ENCODE peak calls at places on chromosomes 16 and 17, in seven cellular contexts. S is cardiac muscle cell; U is CD4-positive, alpha-beta T cell; V is H9; G is AG09319; E is mesothelial cell of epicardium; W is nephron progenitor cell. Q is an unnamed sample.
A peak's percentile ranks its signal among the peaks of the same experiment; 100 is the strongest.

GRCh38 chr17:78924481-78925151 is 571 bp downstream of the TIMP2 start:
- DNase-seq in S (peak; percentile 54), U (no peak), V (peak; percentile 73), G (no peak), E (no peak), W (peak; percentile 56), Q (peak; percentile 81)

GRCh38 chr17:12024332-12024731 is 3.7 kb downstream of the MAP2K4 start:
- DNase-seq in S (peak; percentile 43), U (no peak), V (no peak), G (no peak), E (no peak), W (no peak), Q (no peak)

GRCh38 chr17:69512946-69513345 is 98.4 kb downstream of the MAP2K6 start:
- DNase-seq in S (no peak), U (no peak), V (no peak), G (no peak), E (no peak), W (no peak), Q (no peak)

GRCh38 chr17:33109331-33110072 is 117.9 kb downstream of the SPACA3 start:
- DNase-seq in S (no peak), U (no peak), V (no peak), G (no peak), E (no peak), W (no peak), Q (no peak)

GRCh38 chr16:50146479-50147435 is 6.3 kb upstream of the TENT4B start:
- DNase-seq in S (peak; percentile 23), U (no peak), V (no peak), G (peak; percentile 57), E (no peak), W (no peak), Q (no peak)

GRCh38 chr16:84144301-84144858 is 597 bp downstream of the HSDL1 start:
- DNase-seq in S (peak; percentile 13), U (peak; percentile 30), V (no peak), G (no peak), E (peak; percentile 32), W (peak; percentile 55), Q (peak; percentile 50)

GRCh38 chr16:85077576-85078125 is 34.6 kb downstream of the CIBAR2 start:
- DNase-seq in S (no peak), U (no peak), V (no peak), G (no peak), E (no peak), W (no peak), Q (no peak)

GRCh38 chr17:56596741-56597494 is 3.4 kb downstream of the NOG start:
- DNase-seq in S (no peak), U (no peak), V (peak; percentile 78), G (no peak), E (peak; percentile 31), W (peak; percentile 60), Q (peak; percentile 67)

GRCh38 chr16:56635441-56635967 is 3.0 kb upstream of the MT1A start:
- DNase-seq in S (no peak), U (no peak), V (peak; percentile 38), G (no peak), E (no peak), W (no peak), Q (peak; percentile 55)

GRCh38 chr17:64084086-64084939 is 45.6 kb downstream of the ERN1 start:
- DNase-seq in S (peak; percentile 69), U (no peak), V (peak; percentile 64), G (no peak), E (no peak), W (no peak), Q (peak; percentile 49)

GRCh38 chr16:58507963-58508670 is 7.2 kb upstream of the SETD6 start:
- DNase-seq in S (no peak), U (no peak), V (no peak), G (no peak), E (no peak), W (no peak), Q (no peak)

GRCh38 chr16:77599793-77600415 is 122.4 kb upstream of the NUDT7 start:
- DNase-seq in S (peak; percentile 58), U (no peak), V (no peak), G (no peak), E (no peak), W (peak; percentile 16), Q (peak; percentile 57)

GRCh38 chr16:3570420-3571062 is 6.7 kb downstream of the NLRC3 start:
- DNase-seq in S (no peak), U (no peak), V (no peak), G (no peak), E (no peak), W (no peak), Q (no peak)

GRCh38 chr16:67542464-67542863 is 13.8 kb downstream of the RIPOR1 start:
- DNase-seq in S (peak; percentile 68), U (peak; percentile 52), V (peak; percentile 61), G (no peak), E (no peak), W (no peak), Q (peak; percentile 32)

GRCh38 chr17:78890111-78890897 is 12.7 kb downstream of the CEP295NL start:
- DNase-seq in S (no peak), U (peak; percentile 47), V (no peak), G (no peak), E (no peak), W (no peak), Q (no peak)

GRCh38 chr17:27384261-27384701 is 72.0 kb upstream of the KSR1 start:
- DNase-seq in S (peak; percentile 88), U (no peak), V (no peak), G (peak; percentile 70), E (no peak), W (no peak), Q (no peak)

GRCh38 chr17:37300683-37301082 is 75.1 kb upstream of the C17orf78 start:
- DNase-seq in S (no peak), U (no peak), V (no peak), G (no peak), E (no peak), W (no peak), Q (no peak)

GRCh38 chr17:10875411-10875810 is 37.5 kb upstream of the PIRT start:
- DNase-seq in S (peak; percentile 18), U (no peak), V (peak; percentile 71), G (no peak), E (peak; percentile 32), W (peak; percentile 79), Q (peak; percentile 60)

GRCh38 chr16:1977875-1978268 is 3.4 kb downstream of the NOXO1 start:
- DNase-seq in S (no peak), U (no peak), V (no peak), G (no peak), E (no peak), W (no peak), Q (no peak)
- TF ChIP-seq CTCF in S (no peak), U (no peak), V (no peak), G (no peak), E (no peak), W (no peak), Q (no peak)

GRCh38 chr16:17306745-17307144 is 164.0 kb downstream of the XYLT1 start:
- DNase-seq in S (no peak), U (no peak), V (no peak), G (no peak), E (no peak), W (no peak), Q (no peak)

GRCh38 chr16:17303101-17303500 is 167.7 kb downstream of the XYLT1 start:
- DNase-seq in S (no peak), U (no peak), V (no peak), G (no peak), E (no peak), W (no peak), Q (no peak)

GRCh38 chr16:17304124-17304813 is 166.5 kb downstream of the XYLT1 start:
- DNase-seq in S (no peak), U (no peak), V (no peak), G (no peak), E (no peak), W (no peak), Q (no peak)

GRCh38 chr16:17305694-17306093 is 165.1 kb downstream of the XYLT1 start:
- DNase-seq in S (no peak), U (no peak), V (no peak), G (no peak), E (no peak), W (no peak), Q (no peak)

GRCh38 chr16:17304814-17305169 is 166.0 kb downstream of the XYLT1 start:
- DNase-seq in S (no peak), U (no peak), V (no peak), G (no peak), E (no peak), W (no peak), Q (no peak)
- TF ChIP-seq CTCF in S (no peak), U (no peak), V (no peak), G (no peak), E (no peak), W (no peak), Q (peak; percentile 23)

GRCh38 chr17:74290340-74290739 is 16.3 kb downstream of the DNAI2 start:
- DNase-seq in S (no peak), U (no peak), V (no peak), G (no peak), E (no peak), W (no peak), Q (peak; percentile 26)
- TF ChIP-seq CTCF in S (no peak), U (no peak), V (peak; percentile 21), G (no peak), E (no peak), W (no peak), Q (peak; percentile 9)

GRCh38 chr16:20628213-20628612 is 52.0 kb upstream of the ACSM2B start:
- DNase-seq in S (no peak), U (no peak), V (no peak), G (no peak), E (no peak), W (no peak), Q (no peak)

GRCh38 chr16:20622498-20622870 is 46.3 kb upstream of the ACSM2B start:
- DNase-seq in S (no peak), U (no peak), V (no peak), G (no peak), E (no peak), W (no peak), Q (no peak)

GRCh38 chr16:20624205-20624604 is 48.0 kb upstream of the ACSM2B start:
- DNase-seq in S (no peak), U (no peak), V (no peak), G (no peak), E (no peak), W (no peak), Q (no peak)

GRCh38 chr16:20626971-20627370 is 50.8 kb upstream of the ACSM2B start:
- DNase-seq in S (no peak), U (no peak), V (no peak), G (no peak), E (no peak), W (no peak), Q (no peak)

DNA sequence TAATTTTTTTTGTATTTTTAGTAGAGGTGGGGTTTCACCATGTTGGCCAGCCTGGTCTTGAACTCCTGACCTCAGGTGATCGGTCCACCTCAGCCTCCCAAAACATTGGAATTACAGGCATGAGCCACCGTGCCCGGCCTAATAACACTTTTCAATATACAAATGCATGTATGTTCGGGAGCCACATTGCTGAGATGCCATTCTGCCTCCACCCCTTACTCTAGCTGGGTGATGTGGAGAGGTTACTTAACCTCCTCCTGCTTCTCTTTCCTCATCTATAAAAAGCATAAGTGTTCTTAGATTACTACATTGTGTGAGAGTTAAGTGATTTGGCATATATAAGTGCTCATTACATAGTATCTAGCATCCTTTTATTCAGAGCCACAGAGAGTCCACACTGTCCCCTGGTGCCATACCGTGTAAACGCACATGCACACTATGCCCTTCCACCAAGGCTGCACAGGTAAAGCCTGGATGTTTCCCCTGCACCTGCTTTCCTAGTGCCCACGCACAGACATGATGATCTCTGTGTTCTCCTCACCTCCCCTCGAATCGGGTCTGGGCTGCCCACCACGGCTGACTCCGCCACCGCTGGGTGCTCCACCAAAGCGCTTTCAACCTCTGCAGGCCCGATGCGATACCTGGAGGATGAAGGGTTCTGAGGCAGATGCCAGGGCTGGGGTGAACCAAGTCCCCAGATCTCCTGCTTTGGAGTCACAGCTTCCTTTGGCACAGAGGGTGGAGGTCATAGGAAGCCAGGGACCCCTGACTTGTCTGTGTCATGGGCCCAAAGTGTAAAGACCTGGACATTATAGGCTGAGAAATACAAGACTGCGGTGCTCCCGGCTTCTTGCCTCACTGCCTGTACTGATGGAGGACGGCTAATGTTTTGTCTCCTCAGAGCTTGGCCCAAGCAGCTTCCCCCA is 49.0 kb upstream of the ACSM2B start:
- DNase-seq in S (no peak), U (no peak), V (no peak), G (no peak), E (no peak), W (no peak), Q (no peak)
- TF ChIP-seq CTCF in S (no peak), U (no peak), V (no peak), G (no peak), E (no peak), W (no peak), Q (no peak)